ENCODE peak calls at places on chromosomes 2 and 18, in nine cellular contexts. X, S, E, G, T, C, H, W and L are unnamed samples.

GRCh38 chr2:101596346-101596745 is 101.2 kb upstream of the MAP4K4 start:
- DNase-seq in T (no peak), S (peak), W (peak), G (no peak), E (no peak), X (no peak), H (no peak), C (no peak), L (no peak)

GRCh38 chr2:157324331-157324843 is 1.2 kb downstream of the ERMN start:
- DNase-seq in C (no peak), W (no peak), E (no peak), S (no peak), G (no peak), T (no peak), H (no peak), X (no peak), L (no peak)

GRCh38 chr2:50529600-50530218 is 502.2 kb downstream of the NRXN1 start:
- DNase-seq in C (no peak), H (no peak), S (peak), T (no peak), W (peak), E (peak), G (peak), X (peak), L (no peak)

GRCh38 chr2:9315280-9315847 is 108.0 kb downstream of the ITGB1BP1 start:
- DNase-seq in W (no peak), H (no peak), S (no peak), E (no peak), C (peak), T (peak), G (no peak), X (no peak), L (no peak)

GRCh38 chr18:21996261-21996892 is 173.0 kb upstream of the GATA6 start:
- DNase-seq in T (peak), W (no peak), C (no peak), G (no peak), X (no peak), S (peak), H (no peak), E (no peak), L (no peak)

GRCh38 chr2:55151721-55152433 is 80.2 kb downstream of the CLHC1 start:
- DNase-seq in H (no peak), T (no peak), C (no peak), G (no peak), E (no peak), S (no peak), X (no peak), W (no peak), L (no peak)

GRCh38 chr2:74573747-74574562 is 19.4 kb downstream of the DOK1 start:
- DNase-seq in E (no peak), H (no peak), C (no peak), T (no peak), X (peak), S (peak), G (peak), W (peak), L (no peak)

GRCh38 chr2:121588357-121588756 is 57.7 kb downstream of the RNU4ATAC start:
- DNase-seq in E (no peak), H (no peak), W (no peak), S (no peak), G (no peak), X (no peak), C (no peak), T (no peak), L (no peak)

GRCh38 chr2:32553829-32554432 is 73.9 kb upstream of the TTC27 start:
- DNase-seq in S (peak), H (no peak), X (peak), C (no peak), G (peak), W (peak), E (peak), T (no peak), L (no peak)

GRCh38 chr2:144671695-144672094 is 151.8 kb upstream of the ZEB2 start:
- DNase-seq in X (no peak), E (no peak), H (no peak), W (peak), G (peak), S (peak), C (no peak), T (no peak), L (no peak)